ENCODE peak calls at places on chromosomes 7 and 10, in ten cellular contexts. J is tibial nerve, D is left ventricle myocardium inferior, O is ovary, F is mammary epithelial cell, I is H9, Z is mesenchymal stem cell, M is PC-3, Q is right atrium auricular region, S is SK-N-SH. L is an unnamed sample.

GRCh38 chr7:19405546-19405945 is 260.3 kb upstream of the FERD3L start:
- DNase-seq in J (no peak), D (no peak), O (no peak), F (peak; percentile 6), I (no peak), Z (peak; percentile 71), M (peak; percentile 23), Q (no peak), S (no peak), L (no peak)

GRCh38 chr10:84008878-84009277 is 130.4 kb upstream of the GHITM start:
- DNase-seq in J (no peak), D (no peak), O (no peak), F (no peak), I (peak; percentile 67), Z (no peak), M (peak; percentile 17), Q (no peak), S (peak; percentile 42), L (no peak)

GRCh38 chr7:37545619-37546356 is 97.1 kb upstream of the ELMO1 start:
- DNase-seq in J (no peak), D (no peak), O (no peak), F (no peak), I (no peak), Z (no peak), M (no peak), Q (no peak), S (no peak), L (no peak)

GRCh38 chr7:81051811-81052413 is 133.1 kb upstream of the SEMA3C start:
- DNase-seq in J (no peak), D (no peak), O (no peak), F (no peak), I (no peak), Z (no peak), M (no peak), Q (no peak), S (no peak), L (no peak)

GRCh38 chr7:151125835-151126481 is 39.7 kb downstream of the AGAP3 start:
- DNase-seq in J (no peak), D (no peak), O (no peak), F (no peak), I (no peak), Z (no peak), M (no peak), Q (no peak), S (no peak), L (no peak)

GRCh38 chr7:34062341-34062740 is 157.0 kb downstream of the BMPER start:
- DNase-seq in J (no peak), D (no peak), O (no peak), F (no peak), I (no peak), Z (no peak), M (no peak), Q (no peak), S (no peak), L (no peak)

GRCh38 chr10:102419561-102420442 is 834 bp upstream of the FBXL15 start:
- DNase-seq in J (peak; percentile 30), D (peak; percentile 44), O (peak; percentile 77), F (no peak), I (peak; percentile 84), Z (peak; percentile 29), M (peak; percentile 39), Q (no peak), S (peak; percentile 92), L (no peak)

GRCh38 chr10:118106426-118106825 is 59.7 kb upstream of the RAB11FIP2 start:
- DNase-seq in J (no peak), D (no peak), O (no peak), F (peak; percentile 1), I (no peak), Z (peak; percentile 11), M (peak; percentile 40), Q (no peak), S (no peak), L (no peak)

GRCh38 chr10:64365663-64366062 is 844.5 kb downstream of the REEP3 start:
- DNase-seq in J (no peak), D (no peak), O (no peak), F (no peak), I (no peak), Z (no peak), M (no peak), Q (no peak), S (no peak), L (no peak)

GRCh38 chr10:33749042-33749441 is 414.6 kb upstream of the NRP1 start:
- DNase-seq in J (no peak), D (no peak), O (no peak), F (no peak), I (no peak), Z (no peak), M (peak; percentile 40), Q (no peak), S (no peak), L (no peak)

GRCh38 chr10:116961305-116962251 is 43.4 kb downstream of the SHTN1 start:
- DNase-seq in J (no peak), D (no peak), O (no peak), F (no peak), I (no peak), Z (no peak), M (no peak), Q (no peak), S (peak; percentile 39), L (no peak)

GRCh38 chr7:149882264-149883048 is 8.7 kb downstream of the ATP6V0E2 start:
- DNase-seq in J (no peak), D (no peak), O (no peak), F (no peak), I (peak; percentile 14), Z (no peak), M (no peak), Q (no peak), S (no peak), L (no peak)

GRCh38 chr7:29160080-29160479 is 13.7 kb upstream of the CPVL start:
- DNase-seq in J (no peak), D (no peak), O (no peak), F (no peak), I (no peak), Z (no peak), M (no peak), Q (no peak), S (peak; percentile 16), L (no peak)

DNA sequence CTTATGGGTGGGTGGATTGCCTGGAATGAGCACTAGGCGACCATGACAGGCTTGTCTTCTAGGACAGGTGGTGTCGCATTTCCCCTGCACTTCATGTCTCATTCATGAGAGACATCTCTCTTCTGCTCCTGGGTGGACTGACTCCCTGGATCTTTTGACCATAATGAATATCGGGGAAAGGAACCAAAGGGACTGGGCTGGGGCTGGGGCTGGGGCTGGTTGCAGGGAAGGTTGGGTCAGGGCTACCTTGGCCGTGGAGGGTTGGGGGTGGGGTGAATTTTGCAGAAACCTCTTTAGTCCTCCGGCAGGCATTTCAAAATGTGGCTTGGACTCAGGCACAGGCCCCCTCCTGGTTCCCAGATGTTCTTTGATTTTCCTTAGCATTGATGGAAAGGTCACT is 319.2 kb downstream of the ZNF716 start:
- DNase-seq in J (no peak), D (no peak), O (no peak), F (no peak), I (no peak), Z (no peak), M (no peak), Q (no peak), S (no peak), L (no peak)
- H3K9me3 ChIP-seq in J (peaks cover 12% of the 10 kb centered on the region), D (peaks cover 4% of the 10 kb centered on the region), O (no peaks in the 10 kb centered on the region), F (peaks cover 25% of the 10 kb centered on the region), I (peaks cover 67% of the 10 kb centered on the region), Z (peaks cover 13% of the 10 kb centered on the region), M (no peaks in the 10 kb centered on the region), Q (no peaks in the 10 kb centered on the region), S (no peaks in the 10 kb centered on the region), L (peaks cover 43% of the 10 kb centered on the region)

GRCh38 chr7:110130669-110131068 is 960.3 kb upstream of the LRRN3 start:
- DNase-seq in J (no peak), D (no peak), O (no peak), F (no peak), I (no peak), Z (no peak), M (peak; percentile 20), Q (no peak), S (peak; percentile 9), L (no peak)

GRCh38 chr7:110131344-110131743 is 959.6 kb upstream of the LRRN3 start:
- DNase-seq in J (no peak), D (no peak), O (no peak), F (no peak), I (no peak), Z (no peak), M (no peak), Q (no peak), S (no peak), L (no peak)

DNA sequence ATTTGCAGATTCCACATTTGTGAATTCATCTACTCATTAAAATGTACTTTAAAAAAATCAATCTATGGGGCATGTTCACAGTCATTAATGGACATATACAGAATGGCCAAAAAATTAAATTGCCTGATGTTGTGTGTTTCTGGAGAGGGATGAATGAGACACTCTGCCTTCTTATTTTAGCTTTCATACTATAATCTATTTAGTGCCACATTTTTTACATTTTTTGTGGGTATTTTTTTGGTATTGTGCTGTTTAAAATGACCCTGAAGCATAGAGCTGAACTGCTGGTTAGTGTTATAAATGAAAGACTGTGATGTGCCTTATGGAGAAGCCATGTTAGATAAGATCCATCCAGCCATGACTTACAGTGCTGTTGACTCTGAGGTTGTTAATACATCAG is 961.8 kb upstream of the LRRN3 start:
- DNase-seq in J (no peak), D (no peak), O (no peak), F (no peak), I (no peak), Z (no peak), M (no peak), Q (no peak), S (no peak), L (no peak)
- H3K4me1 ChIP-seq in J (no peaks in the 10 kb centered on the region), D (no peaks in the 10 kb centered on the region), O (no peaks in the 10 kb centered on the region), F (no peaks in the 10 kb centered on the region), I (peaks cover 5% of the 10 kb centered on the region), Z (no peaks in the 10 kb centered on the region), M (no peaks in the 10 kb centered on the region), Q (no peaks in the 10 kb centered on the region), S (no peaks in the 10 kb centered on the region), L (no peaks in the 10 kb centered on the region)

DNA sequence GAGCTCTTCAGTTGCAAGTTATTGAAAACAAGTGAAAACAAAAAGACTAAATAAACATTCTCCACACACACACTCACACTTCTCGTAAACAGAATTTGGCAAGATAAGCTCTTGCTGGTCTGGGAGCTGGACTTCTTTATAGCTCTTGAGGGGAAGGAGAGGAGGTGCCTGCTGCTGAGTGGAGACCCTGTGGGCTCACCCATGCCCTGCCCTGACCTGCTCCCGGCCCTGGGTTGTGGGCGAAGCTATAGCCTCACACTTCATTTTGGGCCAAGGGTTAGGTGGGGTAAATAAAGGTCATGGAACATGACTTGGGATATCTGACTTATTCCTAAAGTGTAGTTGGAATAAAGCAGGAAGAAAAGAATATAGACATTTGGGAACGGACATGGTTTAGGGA is 250.0 kb downstream of the ADARB2 start:
- DNase-seq in J (no peak), D (no peak), O (no peak), F (no peak), I (no peak), Z (no peak), M (no peak), Q (no peak), S (no peak), L (no peak)
- H3K27ac ChIP-seq in J (no peak overlapping the region), D (no peak overlapping the region), O (no peak overlapping the region), F (no peak overlapping the region), I (no peak overlapping the region), Z (no peak overlapping the region), M (no peak overlapping the region), Q (no peak overlapping the region), S (no peak overlapping the region), L (no peak overlapping the region)

DNA sequence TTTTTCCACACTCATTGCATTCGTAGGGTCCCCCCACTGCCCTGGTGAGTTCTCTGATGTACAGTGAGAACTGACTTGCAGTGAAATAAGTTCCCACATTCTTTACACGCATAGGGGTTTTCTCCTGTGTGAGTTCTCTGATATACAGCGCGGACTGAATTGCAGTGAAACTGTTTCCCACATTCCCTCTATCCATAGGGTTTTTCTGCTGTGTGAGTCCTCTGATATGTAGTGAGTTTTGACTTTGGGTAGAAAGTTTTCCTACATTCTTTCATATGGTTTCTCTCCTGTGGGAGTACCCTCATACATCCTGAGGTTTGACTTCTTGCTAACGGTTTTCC is 147.0 kb downstream of the GLRX3 start:
- DNase-seq in J (no peak), D (no peak), O (no peak), F (no peak), I (no peak), Z (peak; percentile 1), M (no peak), Q (no peak), S (no peak), L (no peak)
- H3K9me3 ChIP-seq in J (peaks cover 98% of the 10 kb centered on the region), D (peaks cover 100% of the 10 kb centered on the region), O (peaks cover 5% of the 10 kb centered on the region), F (peaks cover 75% of the 10 kb centered on the region), I (peaks cover 94% of the 10 kb centered on the region), Z (peaks cover 89% of the 10 kb centered on the region), M (peaks cover 25% of the 10 kb centered on the region), Q (peaks cover 92% of the 10 kb centered on the region), S (peaks cover 15% of the 10 kb centered on the region), L (peaks cover 95% of the 10 kb centered on the region)

L was measured in esophagus squamous epithelium.